ENCODE peak calls at places on chromosomes 11 and 22, in nine cellular contexts. H is thoracic aorta, W is stomach, P is transverse colon, L is fibroblast of the aortic adventitia, V is breast epithelium, E is AG04450, A is fibroblast of pulmonary artery, B is astrocyte of the spinal cord. D is an unnamed sample.

GRCh38 chr11:90246468-90246867 is 23.6 kb upstream of the CHORDC1 start:
- DNase-seq in H (no peak), W (no peak), P (no peak), L (no peak), V (no peak), E (no peak), A (no peak), B (no peak), D (no peak)

GRCh38 chr22:44585559-44586121 is 87.6 kb upstream of the RTL6 start:
- DNase-seq in H (no peak), W (no peak), P (no peak), L (no peak), V (no peak), E (no peak), A (no peak), B (no peak), D (no peak)

GRCh38 chr22:18070041-18070440 is 7.7 kb upstream of the PEX26 start:
- DNase-seq in H (no peak), W (no peak), P (no peak), L (no peak), V (no peak), E (no peak), A (no peak), B (no peak), D (no peak)

GRCh38 chr11:114296190-114296978 is at the start of gene NNMT:
- DNase-seq in H (peak; percentile 67), W (peak; percentile 44), P (peak; percentile 31), L (peak; percentile 99), V (peak; percentile 87), E (peak; percentile 92), A (peak; percentile 99), B (peak; percentile 99), D (peak; percentile 99)

GRCh38 chr11:67405196-67405567 is 1.3 kb downstream of the TBC1D10C start:
- DNase-seq in H (no peak), W (no peak), P (no peak), L (no peak), V (no peak), E (no peak), A (no peak), B (no peak), D (no peak)

GRCh38 chr11:117374316-117374715 is 46.7 kb downstream of the CEP164 start:
- DNase-seq in H (no peak), W (no peak), P (no peak), L (no peak), V (no peak), E (no peak), A (no peak), B (no peak), D (no peak)

GRCh38 chr11:26512196-26512595 is 59.9 kb downstream of the MUC15 start:
- DNase-seq in H (no peak), W (no peak), P (no peak), L (no peak), V (no peak), E (no peak), A (no peak), B (no peak), D (no peak)

GRCh38 chr11:62370743-62371440 is 33.6 kb downstream of the ASRGL1 start:
- DNase-seq in H (no peak), W (peak; percentile 52), P (peak; percentile 64), L (no peak), V (no peak), E (no peak), A (no peak), B (no peak), D (no peak)

GRCh38 chr22:48943567-48944432 is 883.9 kb downstream of the BRD1 start:
- DNase-seq in H (no peak), W (peak; percentile 24), P (peak; percentile 7), L (no peak), V (peak; percentile 3), E (no peak), A (no peak), B (no peak), D (no peak)

GRCh38 chr11:134512061-134512460 is 100.0 kb upstream of the B3GAT1 start:
- DNase-seq in H (no peak), W (peak; percentile 18), P (no peak), L (no peak), V (no peak), E (no peak), A (no peak), B (no peak), D (no peak)

GRCh38 chr11:2585566-2586090 is 114.2 kb downstream of the KCNQ1OT1 start:
- DNase-seq in H (no peak), W (peak; percentile 20), P (no peak), L (no peak), V (peak; percentile 5), E (no peak), A (no peak), B (no peak), D (no peak)

GRCh38 chr11:36507824-36508489 is 2.1 kb downstream of the TRAF6 start:
- DNase-seq in H (no peak), W (no peak), P (no peak), L (peak; percentile 21), V (no peak), E (no peak), A (no peak), B (no peak), D (no peak)

GRCh38 chr11:117071344-117071787 is 26.9 kb downstream of the SIK3 start:
- DNase-seq in H (no peak), W (peak; percentile 38), P (peak; percentile 54), L (no peak), V (peak; percentile 71), E (no peak), A (peak; percentile 48), B (no peak), D (peak; percentile 25)

GRCh38 chr11:70240337-70240736 is 30.2 kb upstream of the PPFIA1 start:
- DNase-seq in H (no peak), W (no peak), P (no peak), L (no peak), V (no peak), E (no peak), A (no peak), B (no peak), D (no peak)
- H3K4me3 ChIP-seq in H (no peak overlapping the region), W (no peak overlapping the region), P (no peak overlapping the region), L (no peak overlapping the region), V (peak overlapping the region; percentile 39), E (no peak overlapping the region), A (no peak overlapping the region), B (no peak overlapping the region), D (no peak overlapping the region)

GRCh38 chr22:26756675-26757293 is 99.4 kb downstream of the MIAT start:
- DNase-seq in H (peak; percentile 15), W (peak; percentile 59), P (peak; percentile 59), L (peak; percentile 47), V (peak; percentile 21), E (no peak), A (peak; percentile 46), B (peak; percentile 48), D (peak; percentile 46)

GRCh38 chr22:26751217-26751616 is 93.8 kb downstream of the MIAT start:
- DNase-seq in H (no peak), W (no peak), P (no peak), L (no peak), V (no peak), E (no peak), A (peak; percentile 71), B (peak; percentile 22), D (no peak)

GRCh38 chr22:26757496-26757895 is 100.1 kb downstream of the MIAT start:
- DNase-seq in H (no peak), W (no peak), P (no peak), L (no peak), V (no peak), E (no peak), A (no peak), B (no peak), D (no peak)

GRCh38 chr22:26748845-26749244 is 91.5 kb downstream of the MIAT start:
- DNase-seq in H (no peak), W (no peak), P (no peak), L (peak; percentile 40), V (no peak), E (no peak), A (no peak), B (no peak), D (no peak)

GRCh38 chr22:26753125-26753862 is 95.9 kb downstream of the MIAT start:
- DNase-seq in H (no peak), W (no peak), P (no peak), L (no peak), V (no peak), E (no peak), A (no peak), B (no peak), D (no peak)
- TF ChIP-seq CTCF in H (no peak), W (no peak), P (no peak), L (no peak), V (no peak), E (peak; percentile 7), A (no peak), B (peak; percentile 12), D (peak; percentile 14)

DNA sequence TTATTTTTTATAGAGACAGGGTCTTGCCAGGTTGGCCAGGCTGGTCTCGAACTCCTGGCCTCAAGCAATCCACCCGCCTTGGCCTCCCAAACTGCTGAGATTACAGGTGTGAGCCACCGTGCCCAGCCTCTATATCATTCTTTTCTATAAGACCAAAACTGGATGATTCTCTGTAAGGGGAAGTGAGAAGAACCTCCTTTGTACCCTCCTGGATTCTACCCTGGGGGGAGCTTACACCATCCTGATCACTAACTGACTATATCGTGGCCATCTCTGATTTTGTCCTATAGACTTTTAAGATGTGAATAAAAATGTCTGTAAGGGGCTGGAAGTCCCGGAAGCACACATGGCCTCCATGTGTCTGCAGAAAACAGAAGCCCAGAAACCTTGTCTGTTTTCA is 9.1 kb downstream of the PIWIL4 start:
- DNase-seq in H (no peak), W (no peak), P (no peak), L (no peak), V (no peak), E (no peak), A (no peak), B (no peak), D (no peak)
- H3K4me3 ChIP-seq in H (no peak overlapping the region), W (no peak overlapping the region), P (no peak overlapping the region), L (no peak overlapping the region), V (no peak overlapping the region), E (no peak overlapping the region), A (no peak overlapping the region), B (no peak overlapping the region), D (no peak overlapping the region)

DNA sequence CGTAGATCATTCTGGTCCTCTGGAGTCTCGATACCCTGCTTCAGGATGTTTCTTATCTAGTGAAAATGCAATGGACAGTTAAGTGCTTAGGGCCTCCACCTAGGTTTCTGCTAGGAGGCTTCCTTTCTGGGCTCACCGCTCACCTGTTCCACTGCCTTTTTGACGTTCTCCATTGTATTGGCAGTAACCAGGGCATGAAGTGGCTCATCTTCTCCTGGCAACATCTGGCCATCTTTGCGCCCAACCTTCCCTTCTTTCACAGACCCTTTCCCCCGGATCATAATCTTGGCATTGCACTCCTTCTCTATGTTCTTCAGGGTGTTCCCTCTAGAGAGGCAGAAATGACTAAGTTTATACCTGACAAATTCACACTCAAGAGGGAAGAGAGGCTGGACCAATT is 9.1 kb downstream of the SF1 start:
- DNase-seq in H (no peak), W (no peak), P (no peak), L (no peak), V (no peak), E (no peak), A (no peak), B (no peak), D (no peak)
- TF ChIP-seq CTCF in H (no peak), W (no peak), P (no peak), L (no peak), V (no peak), E (no peak), A (no peak), B (no peak), D (no peak)

GRCh38 chr22:23752750-23753149 is 1.5 kb downstream of the VPREB3 start:
- DNase-seq in H (no peak), W (no peak), P (no peak), L (no peak), V (no peak), E (no peak), A (no peak), B (no peak), D (no peak)
- H3K4me3 ChIP-seq in H (no peak overlapping the region), W (no peak overlapping the region), P (no peak overlapping the region), L (no peak overlapping the region), V (no peak overlapping the region), E (no peak overlapping the region), A (no peak overlapping the region), B (no peak overlapping the region), D (no peak overlapping the region)

D was measured in fibroblast of mammary gland.